ENCODE peak calls at places on chromosome 10, in eight cellular contexts. A, F, N, K, Z, O, Q and S are unnamed samples.

GRCh38 chr10:47244560-47245500 is 55.2 kb upstream of the GDF10 start:
- DNase-seq in F (no peak), O (no peak), A (no peak), Z (no peak), N (no peak), Q (no peak), K (no peak), S (no peak)

GRCh38 chr10:110425684-110426293 is 71.9 kb upstream of the DUSP5 start:
- DNase-seq in N (no peak), Q (peak), A (no peak), O (no peak), K (peak), Z (no peak), F (no peak), S (no peak)

GRCh38 chr10:86139066-86139657 is 227.4 kb downstream of the GRID1 start:
- DNase-seq in F (no peak), Z (no peak), N (peak), O (no peak), Q (no peak), K (peak), A (no peak), S (no peak)

GRCh38 chr10:2761311-2761710 is 306.0 kb upstream of the PFKP start:
- DNase-seq in K (no peak), Z (no peak), F (peak), O (no peak), N (no peak), Q (no peak), A (no peak), S (no peak)

GRCh38 chr10:110883924-110884323 is 12.2 kb downstream of the PDCD4 start:
- DNase-seq in F (no peak), K (no peak), A (no peak), O (no peak), Z (no peak), Q (peak), N (no peak), S (no peak)

GRCh38 chr10:49610015-49610734 is at the start of gene SLC18A3:
- DNase-seq in F (no peak), A (no peak), K (no peak), N (no peak), O (no peak), Z (no peak), Q (no peak), S (no peak)

GRCh38 chr10:60390224-60390626 is 550 bp upstream of the ANK3 start:
- DNase-seq in F (no peak), A (no peak), K (no peak), Q (peak), O (peak), Z (no peak), N (no peak), S (no peak)

GRCh38 chr10:120392245-120392644 is 64.8 kb upstream of the PLPP4 start:
- DNase-seq in Q (no peak), F (no peak), O (peak), N (no peak), Z (no peak), K (no peak), A (no peak), S (no peak)

GRCh38 chr10:306654-307185 is 171.5 kb downstream of the ZMYND11 start:
- DNase-seq in Q (no peak), Z (no peak), K (peak), O (no peak), F (no peak), A (no peak), N (no peak), S (no peak)

GRCh38 chr10:4763960-4764428 is 62.0 kb upstream of the AKR1E2 start:
- DNase-seq in A (no peak), Z (no peak), N (no peak), F (no peak), Q (peak), O (peak), K (no peak), S (no peak)

GRCh38 chr10:70367195-70367796 is 15.1 kb downstream of the LRRC20 start:
- DNase-seq in K (no peak), Z (no peak), N (no peak), A (no peak), F (no peak), O (no peak), Q (peak), S (no peak)

GRCh38 chr10:62244785-62245595 is 23.7 kb downstream of the RTKN2 start:
- DNase-seq in F (peak), A (peak), O (peak), Q (peak), K (peak), N (peak), Z (no peak), S (no peak)

GRCh38 chr10:103884681-103885139 is 29.3 kb upstream of the SH3PXD2A start:
- DNase-seq in Z (no peak), N (no peak), F (no peak), A (no peak), Q (peak), K (peak), O (peak), S (peak)

GRCh38 chr10:131212763-131213325 is 98.7 kb downstream of the TCERG1L start:
- DNase-seq in F (peak), A (no peak), N (no peak), O (no peak), Z (peak), K (peak), Q (no peak), S (no peak)

GRCh38 chr10:49309691-49310371 is 10.9 kb downstream of the C10orf71 start:
- DNase-seq in F (no peak), A (no peak), Q (no peak), N (no peak), K (no peak), Z (no peak), O (no peak), S (no peak)

GRCh38 chr10:16765532-16766365 is 51.5 kb downstream of the RSU1 start:
- DNase-seq in A (no peak), K (no peak), Q (no peak), O (no peak), N (no peak), F (no peak), Z (no peak), S (no peak)

GRCh38 chr10:43131906-43132305 is 6.3 kb upstream of the CSGALNACT2 start:
- DNase-seq in K (no peak), A (no peak), Z (no peak), O (no peak), F (no peak), Q (no peak), N (no peak), S (no peak)

GRCh38 chr10:7015457-7015856 is 395.4 kb downstream of the SFMBT2 start:
- DNase-seq in N (no peak), F (no peak), Q (no peak), A (no peak), Z (no peak), K (no peak), O (no peak), S (no peak)

GRCh38 chr10:43648392-43649148 is at the start of gene ZNF32:
- DNase-seq in Q (peak), Z (peak), O (peak), F (peak), K (peak), A (peak), N (peak), S (peak)

GRCh38 chr10:86366033-86366901 is at the start of gene GRID1:
- DNase-seq in N (no peak), Q (no peak), O (no peak), Z (no peak), A (no peak), K (peak), F (peak), S (no peak)

GRCh38 chr10:97028832-97029178 is 157.0 kb downstream of the SLIT1 start:
- DNase-seq in N (no peak), Q (no peak), A (no peak), F (no peak), O (no peak), Z (no peak), K (no peak), S (no peak)

GRCh38 chr10:97180367-97180763 is 5.4 kb downstream of the SLIT1 start:
- DNase-seq in Z (no peak), F (no peak), K (no peak), N (no peak), Q (no peak), O (no peak), A (no peak), S (no peak)

GRCh38 chr10:3951993-3952392 is 167.0 kb upstream of the KLF6 start:
- DNase-seq in O (no peak), K (peak), Z (peak), N (no peak), F (no peak), Q (no peak), A (no peak), S (no peak)

GRCh38 chr10:15719062-15719898 is 442 bp downstream of the ITGA8 start:
- DNase-seq in Q (no peak), Z (no peak), F (no peak), N (no peak), O (peak), K (no peak), A (no peak), S (no peak)

GRCh38 chr10:33227489-33227888 is 107.0 kb downstream of the NRP1 start:
- DNase-seq in O (peak), K (no peak), A (no peak), F (no peak), N (no peak), Z (no peak), Q (no peak), S (no peak)

GRCh38 chr10:30980951-30981616 is 50.6 kb downstream of the ZNF438 start:
- DNase-seq in Q (peak), K (peak), O (peak), F (peak), N (no peak), A (peak), Z (peak), S (no peak)

GRCh38 chr10:112360308-112361270 is 13.3 kb upstream of the ACSL5 start:
- DNase-seq in N (no peak), K (peak), O (peak), Q (peak), F (peak), A (peak), Z (peak), S (peak)

GRCh38 chr10:50552771-50553535 is 70.8 kb downstream of the SGMS1 start:
- DNase-seq in O (peak), K (peak), F (no peak), Q (peak), Z (peak), N (no peak), A (no peak), S (no peak)

GRCh38 chr10:77506517-77506916 is 131.1 kb downstream of the KCNMA1 start:
- DNase-seq in F (no peak), N (no peak), Z (no peak), A (no peak), O (no peak), K (no peak), Q (peak), S (no peak)
- TF ChIP-seq POLR2A in F (no peak), N (no peak), Z (no peak), A (no peak), O (no peak), K (no peak), Q (no peak), S (no peak)

DNA sequence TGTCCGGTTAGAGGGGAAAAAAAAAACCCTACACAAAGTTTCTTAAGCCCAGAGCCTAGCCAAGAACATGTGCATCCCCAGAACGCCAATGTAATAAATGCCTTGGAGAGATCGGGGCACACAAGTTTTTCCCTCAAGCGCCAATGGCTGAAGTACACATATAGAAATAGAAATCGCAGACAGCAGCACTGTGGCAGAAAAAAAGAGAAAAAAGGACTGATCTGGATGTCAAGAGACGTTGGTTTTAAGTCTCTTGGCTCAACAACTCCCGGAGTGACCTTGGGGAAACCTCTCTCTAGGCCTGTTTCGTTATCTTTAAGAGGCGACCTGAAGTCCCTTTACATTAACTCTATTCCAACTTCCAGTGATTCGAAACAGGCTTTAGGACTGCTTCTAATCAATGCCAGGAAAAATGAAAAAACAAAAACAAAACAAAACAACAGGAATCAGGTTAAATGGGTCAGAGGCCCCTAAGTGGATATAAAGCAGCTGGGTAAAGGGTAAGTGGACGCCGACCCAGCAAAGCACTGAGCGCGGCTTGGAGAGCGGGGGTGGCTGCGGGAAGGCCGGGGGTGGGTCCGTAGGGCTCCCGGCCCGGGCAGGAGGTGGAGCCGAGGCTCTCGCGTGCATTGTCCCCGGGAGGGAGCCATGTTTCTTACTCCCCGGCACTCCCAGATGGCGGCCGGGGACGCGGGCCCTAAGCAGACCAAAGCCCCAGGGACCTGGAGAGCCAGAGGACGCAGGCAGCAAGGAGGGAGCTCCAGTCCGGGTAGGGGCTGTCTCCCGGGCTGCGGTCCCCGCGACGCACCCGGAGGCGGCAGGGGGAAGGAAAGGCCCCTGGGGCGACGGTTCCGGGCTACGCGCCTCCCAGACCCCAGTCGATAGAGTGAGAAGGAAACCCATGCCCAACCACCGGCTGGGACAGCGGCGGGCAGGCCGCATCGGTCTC is 771 bp downstream of the EIF3A start:
- DNase-seq in O (peak), Q (peak), A (peak), F (peak), K (peak), Z (peak), N (peak), S (peak)
- TF ChIP-seq POLR2A in O (no peak), Q (no peak), A (no peak), F (no peak), K (no peak), Z (no peak), N (no peak), S (peak)

DNA sequence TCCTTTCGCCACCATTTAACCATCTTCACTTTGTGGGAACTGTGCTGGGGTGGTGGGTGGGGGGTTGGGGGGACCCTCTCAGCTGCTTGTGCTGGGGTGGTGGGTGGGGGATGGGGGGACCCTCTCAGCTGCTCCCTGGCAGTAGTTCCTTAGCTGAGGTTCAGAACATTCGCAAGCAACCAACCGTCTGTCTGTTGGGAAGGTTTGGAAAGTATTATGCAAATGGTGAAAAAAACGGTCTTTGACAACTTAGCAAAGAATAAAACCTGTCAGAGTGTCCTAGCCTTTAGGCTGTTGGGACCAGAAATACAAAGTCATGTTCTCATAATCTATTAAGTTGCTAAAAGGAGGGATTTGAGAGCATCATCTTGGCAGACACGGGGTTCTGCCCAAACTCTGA is 14.2 kb upstream of the SRGN start:
- DNase-seq in Z (no peak), K (no peak), N (no peak), A (no peak), F (no peak), O (no peak), Q (no peak), S (no peak)
- TF ChIP-seq POLR2A in Z (no peak), K (no peak), N (no peak), A (no peak), F (no peak), O (no peak), Q (no peak), S (no peak)

GRCh38 chr10:132454296-132455198 is 57.5 kb downstream of the PWWP2B start:
- DNase-seq in Z (no peak), A (no peak), N (no peak), O (no peak), F (no peak), K (no peak), Q (no peak), S (no peak)

GRCh38 chr10:132453470-132453861 is 56.5 kb downstream of the PWWP2B start:
- DNase-seq in N (no peak), F (no peak), Z (no peak), O (no peak), A (no peak), K (no peak), Q (no peak), S (no peak)

GRCh38 chr10:132452216-132452650 is 55.2 kb downstream of the PWWP2B start:
- DNase-seq in A (no peak), F (no peak), O (no peak), N (no peak), K (no peak), Z (no peak), Q (no peak), S (no peak)

GRCh38 chr10:132451506-132452215 is 54.7 kb downstream of the PWWP2B start:
- DNase-seq in Z (peak), N (no peak), Q (no peak), O (no peak), K (no peak), F (no peak), A (no peak), S (no peak)

DNA sequence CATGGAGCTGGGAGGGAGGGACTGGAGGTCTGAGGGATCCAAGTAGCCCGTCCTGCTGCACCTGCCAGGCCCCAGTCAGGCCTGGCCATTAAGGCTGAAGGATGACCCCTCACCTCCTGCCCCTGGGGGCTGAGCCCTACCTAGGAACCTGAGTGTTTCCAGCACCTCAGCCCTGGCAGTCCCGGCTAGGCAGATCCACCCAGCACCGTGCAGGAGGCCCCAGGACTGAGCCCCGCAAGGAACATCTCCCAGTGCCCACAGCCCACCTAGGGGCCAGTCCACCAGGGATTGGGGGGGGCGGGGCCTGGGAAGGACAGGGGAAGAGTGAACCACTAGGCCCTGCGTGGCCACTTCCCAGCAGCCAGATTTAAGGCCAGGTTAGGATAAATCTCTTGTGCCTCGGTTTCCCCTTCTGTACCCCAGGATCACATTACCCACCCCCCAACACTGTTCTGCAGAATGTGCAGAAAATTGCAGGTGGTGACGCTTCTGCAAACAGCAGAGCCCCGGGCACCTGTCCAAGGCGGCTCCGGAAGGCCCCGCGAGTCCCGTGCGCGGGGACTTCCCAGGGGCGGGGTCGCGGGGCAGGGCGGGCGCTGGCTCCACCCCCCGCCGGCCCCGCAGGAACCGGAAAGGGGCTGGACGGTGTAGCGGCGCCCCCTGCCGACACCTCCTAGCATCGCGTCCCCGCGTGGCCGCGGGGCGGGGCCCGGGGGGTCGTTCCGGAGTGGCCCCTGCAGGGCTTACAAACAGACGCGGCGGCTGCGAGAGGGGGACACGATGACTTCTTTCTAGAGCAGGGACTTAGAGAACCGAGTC is 55.9 kb downstream of the PWWP2B start:
- DNase-seq in Z (peak), O (peak), K (peak), F (peak), N (no peak), Q (peak), A (peak), S (peak)
- TF ChIP-seq POLR2A in Z (no peak), O (no peak), K (no peak), F (no peak), N (no peak), Q (no peak), A (no peak), S (no peak)

DNA sequence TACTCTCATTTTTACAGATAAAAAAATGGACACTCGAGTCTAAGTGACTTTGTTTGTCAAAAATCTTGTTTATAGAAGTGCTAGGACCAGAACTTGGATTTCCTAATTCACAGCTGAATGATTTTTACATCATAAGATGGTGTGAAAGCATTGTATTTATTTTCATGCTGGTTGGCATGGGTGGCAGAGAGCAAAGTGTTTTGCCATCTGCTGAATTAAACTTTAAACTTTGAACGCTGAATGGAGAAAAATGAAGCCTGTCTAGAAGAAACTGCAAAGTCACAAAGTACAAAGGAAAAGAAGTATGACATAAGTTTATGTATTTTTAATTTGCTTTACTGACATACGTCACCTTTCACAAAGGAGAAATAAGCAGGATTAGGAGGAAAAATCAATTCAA is 142.0 kb downstream of the NRBF2 start:
- DNase-seq in K (no peak), O (no peak), Z (no peak), F (no peak), Q (no peak), N (no peak), A (no peak), S (no peak)
- TF ChIP-seq POLR2A in K (no peak), O (no peak), Z (no peak), F (no peak), Q (no peak), N (no peak), A (no peak), S (no peak)

DNA sequence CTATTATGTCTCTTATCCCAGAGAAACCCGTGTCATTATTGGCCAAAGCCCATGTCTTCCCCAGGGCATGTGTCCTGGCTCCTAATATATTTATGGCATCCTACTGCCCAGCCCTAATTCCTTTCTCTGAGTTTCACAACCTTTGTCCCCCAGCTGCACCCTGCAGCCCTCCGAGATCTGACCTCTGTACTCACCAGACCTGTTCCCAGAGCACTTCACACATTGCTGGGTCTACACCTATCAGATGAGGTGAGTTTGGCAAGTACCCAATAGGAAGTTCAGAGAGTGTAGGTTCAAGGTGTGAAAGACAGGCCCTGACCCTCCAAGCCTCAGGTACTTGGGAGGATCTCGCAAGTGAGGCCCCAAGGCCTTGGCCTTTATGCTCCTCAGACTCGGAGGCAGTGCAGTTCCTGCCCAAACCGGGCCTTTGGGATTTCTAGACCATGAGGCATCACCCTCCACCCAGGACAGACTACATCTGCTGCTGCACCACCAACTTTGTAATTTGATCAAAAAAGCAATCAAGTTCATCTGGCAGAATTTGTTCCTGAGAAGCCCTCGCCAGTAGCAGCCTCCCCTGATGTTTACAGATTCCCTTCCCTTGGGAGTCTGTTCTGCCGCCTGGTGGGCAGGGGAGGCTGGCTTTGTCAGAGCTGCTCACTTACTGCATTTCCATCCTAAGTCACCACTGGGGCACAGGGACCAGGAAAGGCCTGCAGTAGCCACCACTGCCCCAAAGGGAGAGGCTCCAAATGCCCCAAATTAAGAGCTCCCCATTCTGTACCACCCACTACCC is 2.2 kb downstream of the CAMK2G start:
- DNase-seq in F (no peak), Q (peak), A (no peak), K (no peak), N (no peak), O (no peak), Z (no peak), S (no peak)
- TF ChIP-seq POLR2A in F (no peak), Q (no peak), A (no peak), K (no peak), N (no peak), O (no peak), Z (no peak), S (no peak)

GRCh38 chr10:125822878-125823662 is at the start of the genes BCCIP and UROS:
- DNase-seq in F (peak), Z (peak), O (peak), Q (peak), K (peak), A (peak), N (peak), S (peak)
- TF ChIP-seq POLR2A in F (peak), Z (no peak), O (no peak), Q (peak), K (no peak), A (peak), N (peak), S (peak)